ENCODE peak calls at places on chromosomes 1 and 21, in seven cellular contexts. One of them, this sample, is unnamed.

GRCh38 chr1:147171399-147172167 is 687 bp downstream of the PRKAB2 start:
- DNase-seq in PC-9: no peak
- DNase-seq in GM23338: peak
- DNase-seq in OCI-LY7: peak
- DNase-seq in osteoblast: peak
- DNase-seq in HCT116: no peak
- DNase-seq in astrocyte: no peak
- DNase-seq in this sample: no peak

GRCh38 chr1:50921029-50921428 is 39.0 kb downstream of the FAF1 start:
- DNase-seq in astrocyte: no peak
- DNase-seq in HCT116: no peak
- DNase-seq in PC-9: no peak
- DNase-seq in osteoblast: no peak
- DNase-seq in OCI-LY7: no peak
- DNase-seq in GM23338: no peak
- DNase-seq in this sample: no peak

GRCh38 chr1:226816585-226816984 is 53.8 kb upstream of the PSEN2 start:
- DNase-seq in GM23338: no peak
- DNase-seq in astrocyte: peak
- DNase-seq in osteoblast: no peak
- DNase-seq in OCI-LY7: no peak
- DNase-seq in PC-9: peak
- DNase-seq in HCT116: peak
- DNase-seq in this sample: no peak

GRCh38 chr1:174911626-174912025 is 88.1 kb upstream of the CACYBP start:
- DNase-seq in PC-9: no peak
- DNase-seq in OCI-LY7: no peak
- DNase-seq in osteoblast: no peak
- DNase-seq in astrocyte: no peak
- DNase-seq in GM23338: no peak
- DNase-seq in HCT116: no peak
- DNase-seq in this sample: no peak

GRCh38 chr1:55724551-55725325 is 509.6 kb upstream of the USP24 start:
- DNase-seq in osteoblast: peak
- DNase-seq in HCT116: no peak
- DNase-seq in GM23338: no peak
- DNase-seq in OCI-LY7: no peak
- DNase-seq in astrocyte: peak
- DNase-seq in PC-9: no peak
- DNase-seq in this sample: no peak

GRCh38 chr1:195851804-195852203 is 756.4 kb downstream of the KCNT2 start:
- DNase-seq in osteoblast: no peak
- DNase-seq in PC-9: no peak
- DNase-seq in HCT116: no peak
- DNase-seq in OCI-LY7: no peak
- DNase-seq in GM23338: no peak
- DNase-seq in astrocyte: no peak
- DNase-seq in this sample: no peak

GRCh38 chr1:215739028-215739427 is 171.9 kb downstream of the KCTD3 start:
- DNase-seq in astrocyte: no peak
- DNase-seq in HCT116: no peak
- DNase-seq in GM23338: no peak
- DNase-seq in osteoblast: no peak
- DNase-seq in OCI-LY7: no peak
- DNase-seq in PC-9: no peak
- DNase-seq in this sample: no peak

GRCh38 chr1:215833936-215834729 is 267.0 kb downstream of the KCTD3 start:
- DNase-seq in osteoblast: no peak
- DNase-seq in OCI-LY7: no peak
- DNase-seq in GM23338: peak
- DNase-seq in PC-9: no peak
- DNase-seq in HCT116: no peak
- DNase-seq in astrocyte: peak
- DNase-seq in this sample: no peak

GRCh38 chr1:45335732-45336365 is 4.1 kb upstream of the TOE1 start:
- DNase-seq in osteoblast: no peak
- DNase-seq in PC-9: peak
- DNase-seq in astrocyte: no peak
- DNase-seq in HCT116: no peak
- DNase-seq in OCI-LY7: no peak
- DNase-seq in GM23338: no peak
- DNase-seq in this sample: no peak

GRCh38 chr1:20411196-20411980 is 74.6 kb downstream of the CAMK2N1 start:
- DNase-seq in GM23338: no peak
- DNase-seq in OCI-LY7: no peak
- DNase-seq in HCT116: peak
- DNase-seq in PC-9: peak
- DNase-seq in osteoblast: peak
- DNase-seq in astrocyte: peak
- DNase-seq in this sample: no peak

GRCh38 chr21:34263629-34264028 is 100.2 kb upstream of the KCNE2 start:
- DNase-seq in OCI-LY7: no peak
- DNase-seq in osteoblast: no peak
- DNase-seq in GM23338: no peak
- DNase-seq in PC-9: no peak
- DNase-seq in HCT116: no peak
- DNase-seq in astrocyte: no peak
- DNase-seq in this sample: no peak

GRCh38 chr1:67261646-67262045 is 46.0 kb upstream of the IL12RB2 start:
- DNase-seq in HCT116: no peak
- DNase-seq in PC-9: no peak
- DNase-seq in astrocyte: no peak
- DNase-seq in OCI-LY7: peak
- DNase-seq in osteoblast: no peak
- DNase-seq in GM23338: peak
- DNase-seq in this sample: peak

GRCh38 chr1:151944859-151945575 is 35.7 kb upstream of the THEM4 start:
- DNase-seq in astrocyte: no peak
- DNase-seq in osteoblast: no peak
- DNase-seq in OCI-LY7: no peak
- DNase-seq in GM23338: no peak
- DNase-seq in HCT116: no peak
- DNase-seq in PC-9: no peak
- DNase-seq in this sample: no peak

GRCh38 chr1:204513117-204513716 is 3.0 kb upstream of the MDM4 start:
- DNase-seq in GM23338: no peak
- DNase-seq in PC-9: no peak
- DNase-seq in astrocyte: no peak
- DNase-seq in HCT116: no peak
- DNase-seq in osteoblast: no peak
- DNase-seq in OCI-LY7: peak
- DNase-seq in this sample: no peak

GRCh38 chr21:33510826-33511225 is 19.3 kb upstream of the DNAJC28 start:
- DNase-seq in osteoblast: no peak
- DNase-seq in GM23338: no peak
- DNase-seq in HCT116: no peak
- DNase-seq in PC-9: no peak
- DNase-seq in OCI-LY7: no peak
- DNase-seq in astrocyte: no peak
- DNase-seq in this sample: no peak

GRCh38 chr1:89821322-89822108 is 683 bp downstream of the LRRC8D start:
- DNase-seq in HCT116: no peak
- DNase-seq in astrocyte: no peak
- DNase-seq in osteoblast: peak
- DNase-seq in GM23338: peak
- DNase-seq in OCI-LY7: peak
- DNase-seq in PC-9: peak
- DNase-seq in this sample: peak

GRCh38 chr1:33329600-33330305 is 8.9 kb upstream of the A3GALT2 start:
- DNase-seq in PC-9: no peak
- DNase-seq in astrocyte: no peak
- DNase-seq in HCT116: no peak
- DNase-seq in GM23338: no peak
- DNase-seq in osteoblast: peak
- DNase-seq in OCI-LY7: no peak
- DNase-seq in this sample: no peak

GRCh38 chr1:32345289-32345827 is 9.3 kb upstream of the MARCKSL1 start:
- DNase-seq in GM23338: no peak
- DNase-seq in HCT116: no peak
- DNase-seq in OCI-LY7: no peak
- DNase-seq in astrocyte: peak
- DNase-seq in osteoblast: no peak
- DNase-seq in PC-9: peak
- DNase-seq in this sample: no peak

DNA sequence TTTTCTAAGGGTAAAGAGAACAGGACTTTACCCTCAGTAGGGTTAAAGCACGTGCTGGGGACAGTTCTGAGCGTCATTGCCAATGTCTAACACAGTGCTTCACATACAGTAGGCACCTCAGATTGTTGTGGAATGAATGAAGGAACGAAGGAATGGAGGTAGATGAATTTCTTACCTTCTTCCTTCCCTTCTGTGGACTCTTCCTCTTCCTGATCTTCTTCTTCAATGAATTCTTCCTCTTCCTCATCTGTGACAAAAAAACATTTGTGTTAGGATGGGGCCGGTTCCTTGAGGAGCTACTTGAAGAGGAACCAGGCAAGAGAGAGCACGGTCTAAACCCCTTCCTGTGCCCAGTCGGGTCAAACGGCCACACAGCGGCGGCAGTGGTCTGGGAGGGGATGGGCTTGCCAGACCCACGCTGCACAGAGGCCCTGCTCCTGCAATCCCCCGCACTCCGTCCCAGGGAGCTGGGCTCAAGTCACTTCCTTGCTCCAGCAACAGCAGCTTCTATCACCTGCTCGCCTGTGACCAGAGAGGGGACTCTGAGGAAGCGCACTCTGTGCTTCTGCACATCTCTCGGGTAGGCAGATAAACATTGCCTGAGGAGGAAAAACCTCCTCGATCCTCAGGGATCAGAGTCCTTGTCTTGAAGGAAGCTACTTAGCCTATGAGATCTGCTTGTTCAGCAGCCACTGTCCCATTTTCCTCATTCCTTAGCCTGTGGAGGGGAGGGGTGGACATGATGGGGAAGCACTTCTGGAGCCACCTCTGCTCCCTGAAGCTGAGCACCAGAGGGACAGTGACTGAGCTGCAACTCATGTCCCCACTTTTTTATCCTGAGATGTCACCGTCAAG is 8.0 kb upstream of the SLC30A2 start:
- DNase-seq in osteoblast: peak
- DNase-seq in GM23338: peak
- DNase-seq in OCI-LY7: no peak
- DNase-seq in PC-9: no peak
- DNase-seq in HCT116: no peak
- DNase-seq in astrocyte: no peak
- DNase-seq in this sample: no peak
- H3K4me2 ChIP-seq in osteoblast: no peak
- H3K4me2 ChIP-seq in GM23338: no peak
- H3K4me2 ChIP-seq in OCI-LY7: no peak
- H3K4me2 ChIP-seq in PC-9: no peak
- H3K4me2 ChIP-seq in HCT116: no peak
- H3K4me2 ChIP-seq in astrocyte: no peak
- H3K4me2 ChIP-seq in this sample: no peak

GRCh38 chr1:94927405-94928175 is 680 bp upstream of the CNN3 start:
- DNase-seq in osteoblast: peak
- DNase-seq in OCI-LY7: no peak
- DNase-seq in PC-9: peak
- DNase-seq in astrocyte: peak
- DNase-seq in HCT116: no peak
- DNase-seq in GM23338: peak
- DNase-seq in this sample: no peak
- H3K4me2 ChIP-seq in osteoblast: peak
- H3K4me2 ChIP-seq in OCI-LY7: no peak
- H3K4me2 ChIP-seq in PC-9: peak
- H3K4me2 ChIP-seq in astrocyte: peak
- H3K4me2 ChIP-seq in HCT116: peak
- H3K4me2 ChIP-seq in GM23338: peak
- H3K4me2 ChIP-seq in this sample: no peak

GRCh38 chr21:32371913-32372314 is 20.9 kb downstream of the URB1 start:
- DNase-seq in osteoblast: peak
- DNase-seq in OCI-LY7: no peak
- DNase-seq in HCT116: no peak
- DNase-seq in GM23338: no peak
- DNase-seq in PC-9: peak
- DNase-seq in astrocyte: peak
- DNase-seq in this sample: no peak
- H3K4me2 ChIP-seq in osteoblast: peak
- H3K4me2 ChIP-seq in OCI-LY7: no peak
- H3K4me2 ChIP-seq in HCT116: no peak
- H3K4me2 ChIP-seq in GM23338: no peak
- H3K4me2 ChIP-seq in PC-9: no peak
- H3K4me2 ChIP-seq in astrocyte: peak
- H3K4me2 ChIP-seq in this sample: no peak

GRCh38 chr1:236161230-236161629 is 18.9 kb downstream of the GPR137B start:
- DNase-seq in HCT116: no peak
- DNase-seq in GM23338: no peak
- DNase-seq in OCI-LY7: no peak
- DNase-seq in PC-9: no peak
- DNase-seq in osteoblast: peak
- DNase-seq in astrocyte: no peak
- DNase-seq in this sample: no peak

GRCh38 chr1:236165238-236165981 is 23.1 kb downstream of the GPR137B start:
- DNase-seq in astrocyte: no peak
- DNase-seq in GM23338: no peak
- DNase-seq in PC-9: no peak
- DNase-seq in osteoblast: peak
- DNase-seq in HCT116: no peak
- DNase-seq in OCI-LY7: no peak
- DNase-seq in this sample: no peak

GRCh38 chr1:236166041-236166440 is 23.7 kb downstream of the GPR137B start:
- DNase-seq in PC-9: no peak
- DNase-seq in osteoblast: no peak
- DNase-seq in OCI-LY7: no peak
- DNase-seq in astrocyte: no peak
- DNase-seq in GM23338: no peak
- DNase-seq in HCT116: no peak
- DNase-seq in this sample: no peak

GRCh38 chr1:236164273-236164672 is 21.9 kb downstream of the GPR137B start:
- DNase-seq in PC-9: no peak
- DNase-seq in osteoblast: peak
- DNase-seq in OCI-LY7: no peak
- DNase-seq in GM23338: no peak
- DNase-seq in HCT116: no peak
- DNase-seq in astrocyte: no peak
- DNase-seq in this sample: no peak

DNA sequence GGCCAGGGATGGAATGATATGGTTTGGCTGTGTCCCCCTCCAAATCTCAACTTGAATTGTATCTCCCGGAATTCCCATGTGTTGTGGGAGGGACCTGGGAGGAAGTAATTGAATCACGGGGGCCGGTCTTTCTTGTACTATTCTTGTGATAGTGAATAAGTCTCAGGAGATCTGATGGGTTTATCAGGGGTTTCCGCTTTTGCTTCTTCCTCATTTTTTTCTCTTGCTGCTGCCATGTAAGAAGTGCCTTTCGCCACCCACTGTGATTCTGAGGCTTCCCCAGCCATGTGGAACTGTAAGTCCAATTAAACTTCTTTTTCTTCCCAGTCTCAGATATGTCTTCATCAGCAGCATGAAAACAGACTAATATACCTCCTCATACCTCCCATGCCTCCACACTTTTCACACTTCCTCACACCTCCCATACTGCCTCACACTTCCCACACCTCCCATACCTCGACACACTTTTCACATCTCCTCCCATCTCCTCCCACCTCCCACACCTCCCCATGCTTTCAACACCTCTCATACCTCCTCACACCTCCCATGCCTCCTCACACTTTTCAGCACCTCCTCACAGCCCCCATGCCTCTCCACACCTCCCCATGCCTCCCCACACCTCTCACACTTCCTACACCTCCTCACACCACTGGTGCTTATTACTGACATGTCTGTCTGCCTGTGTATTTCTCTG is 21.3 kb downstream of the GPR137B start:
- DNase-seq in HCT116: no peak
- DNase-seq in GM23338: no peak
- DNase-seq in PC-9: no peak
- DNase-seq in OCI-LY7: no peak
- DNase-seq in osteoblast: no peak
- DNase-seq in astrocyte: no peak
- DNase-seq in this sample: no peak
- H3K4me2 ChIP-seq in HCT116: no peak
- H3K4me2 ChIP-seq in GM23338: no peak
- H3K4me2 ChIP-seq in PC-9: no peak
- H3K4me2 ChIP-seq in OCI-LY7: no peak
- H3K4me2 ChIP-seq in osteoblast: no peak
- H3K4me2 ChIP-seq in astrocyte: no peak
- H3K4me2 ChIP-seq in this sample: no peak